ENCODE peak calls at places on chromosomes 2 and 18, in ten cellular contexts. One of them, this sample, is unnamed.

GRCh38 chr2:96962567-96963203 is 23.7 kb downstream of the FAM178B start:
- DNase-seq in uterus: no peak
- DNase-seq in psoas muscle: peak
- DNase-seq in pancreas: no peak
- DNase-seq in coronary artery: no peak
- DNase-seq in spleen: peak
- DNase-seq in SJSA1: no peak
- DNase-seq in transverse colon: peak
- DNase-seq in CD8-positive, alpha-beta T cell: peak
- DNase-seq in naive thymus-derived CD4-positive, alpha-beta T cell: peak
- DNase-seq in this sample: no peak

GRCh38 chr2:68564426-68564825 is 79.0 kb upstream of the PROKR1 start:
- DNase-seq in uterus: no peak
- DNase-seq in psoas muscle: no peak
- DNase-seq in pancreas: no peak
- DNase-seq in coronary artery: no peak
- DNase-seq in spleen: no peak
- DNase-seq in SJSA1: no peak
- DNase-seq in transverse colon: no peak
- DNase-seq in CD8-positive, alpha-beta T cell: no peak
- DNase-seq in naive thymus-derived CD4-positive, alpha-beta T cell: no peak
- DNase-seq in this sample: no peak

GRCh38 chr2:66421618-66422017 is 13.3 kb upstream of the MEIS1 start:
- DNase-seq in uterus: no peak
- DNase-seq in psoas muscle: no peak
- DNase-seq in pancreas: no peak
- DNase-seq in coronary artery: no peak
- DNase-seq in spleen: no peak
- DNase-seq in SJSA1: no peak
- DNase-seq in transverse colon: no peak
- DNase-seq in CD8-positive, alpha-beta T cell: no peak
- DNase-seq in naive thymus-derived CD4-positive, alpha-beta T cell: no peak
- DNase-seq in this sample: no peak

GRCh38 chr18:22253156-22253555 is 83.8 kb downstream of the GATA6 start:
- DNase-seq in uterus: no peak
- DNase-seq in psoas muscle: no peak
- DNase-seq in pancreas: no peak
- DNase-seq in coronary artery: no peak
- DNase-seq in spleen: no peak
- DNase-seq in SJSA1: no peak
- DNase-seq in transverse colon: no peak
- DNase-seq in CD8-positive, alpha-beta T cell: no peak
- DNase-seq in naive thymus-derived CD4-positive, alpha-beta T cell: no peak
- DNase-seq in this sample: no peak

GRCh38 chr2:226354434-226354833 is 445.2 kb downstream of the IRS1 start:
- DNase-seq in uterus: no peak
- DNase-seq in psoas muscle: no peak
- DNase-seq in pancreas: no peak
- DNase-seq in coronary artery: no peak
- DNase-seq in spleen: no peak
- DNase-seq in SJSA1: peak
- DNase-seq in transverse colon: no peak
- DNase-seq in CD8-positive, alpha-beta T cell: no peak
- DNase-seq in naive thymus-derived CD4-positive, alpha-beta T cell: no peak
- DNase-seq in this sample: no peak

GRCh38 chr2:15159751-15160177 is 401.4 kb downstream of the NBAS start:
- DNase-seq in uterus: no peak
- DNase-seq in psoas muscle: no peak
- DNase-seq in pancreas: no peak
- DNase-seq in coronary artery: no peak
- DNase-seq in spleen: no peak
- DNase-seq in SJSA1: no peak
- DNase-seq in transverse colon: no peak
- DNase-seq in CD8-positive, alpha-beta T cell: no peak
- DNase-seq in naive thymus-derived CD4-positive, alpha-beta T cell: no peak
- DNase-seq in this sample: no peak

GRCh38 chr2:191247381-191248057 is 2.3 kb downstream of the MYO1B start:
- DNase-seq in uterus: peak
- DNase-seq in psoas muscle: no peak
- DNase-seq in pancreas: peak
- DNase-seq in coronary artery: no peak
- DNase-seq in spleen: no peak
- DNase-seq in SJSA1: peak
- DNase-seq in transverse colon: no peak
- DNase-seq in CD8-positive, alpha-beta T cell: no peak
- DNase-seq in naive thymus-derived CD4-positive, alpha-beta T cell: no peak
- DNase-seq in this sample: no peak

GRCh38 chr2:152761171-152761570 is 42.8 kb downstream of the ARL6IP6 start:
- DNase-seq in uterus: no peak
- DNase-seq in psoas muscle: no peak
- DNase-seq in pancreas: no peak
- DNase-seq in coronary artery: no peak
- DNase-seq in spleen: no peak
- DNase-seq in SJSA1: no peak
- DNase-seq in transverse colon: no peak
- DNase-seq in CD8-positive, alpha-beta T cell: no peak
- DNase-seq in naive thymus-derived CD4-positive, alpha-beta T cell: no peak
- DNase-seq in this sample: no peak

GRCh38 chr18:39724652-39725051 is 2159.1 kb upstream of the CELF4 start:
- DNase-seq in uterus: no peak
- DNase-seq in psoas muscle: no peak
- DNase-seq in pancreas: no peak
- DNase-seq in coronary artery: no peak
- DNase-seq in spleen: no peak
- DNase-seq in SJSA1: no peak
- DNase-seq in transverse colon: no peak
- DNase-seq in CD8-positive, alpha-beta T cell: no peak
- DNase-seq in naive thymus-derived CD4-positive, alpha-beta T cell: no peak
- DNase-seq in this sample: no peak

GRCh38 chr18:68220458-68220857 is 494.4 kb downstream of the TMX3 start:
- DNase-seq in uterus: no peak
- DNase-seq in psoas muscle: no peak
- DNase-seq in pancreas: no peak
- DNase-seq in coronary artery: no peak
- DNase-seq in spleen: no peak
- DNase-seq in SJSA1: no peak
- DNase-seq in transverse colon: no peak
- DNase-seq in CD8-positive, alpha-beta T cell: no peak
- DNase-seq in naive thymus-derived CD4-positive, alpha-beta T cell: no peak
- DNase-seq in this sample: no peak

GRCh38 chr2:85584354-85584856 is at the start of gene VAMP5:
- DNase-seq in uterus: peak
- DNase-seq in psoas muscle: peak
- DNase-seq in pancreas: peak
- DNase-seq in coronary artery: no peak
- DNase-seq in spleen: peak
- DNase-seq in SJSA1: no peak
- DNase-seq in transverse colon: peak
- DNase-seq in CD8-positive, alpha-beta T cell: peak
- DNase-seq in naive thymus-derived CD4-positive, alpha-beta T cell: no peak
- DNase-seq in this sample: no peak

GRCh38 chr2:73426161-73426560 is 40.5 kb downstream of the ALMS1 start:
- DNase-seq in uterus: no peak
- DNase-seq in psoas muscle: no peak
- DNase-seq in pancreas: no peak
- DNase-seq in coronary artery: no peak
- DNase-seq in spleen: no peak
- DNase-seq in SJSA1: no peak
- DNase-seq in transverse colon: no peak
- DNase-seq in CD8-positive, alpha-beta T cell: no peak
- DNase-seq in naive thymus-derived CD4-positive, alpha-beta T cell: no peak
- DNase-seq in this sample: no peak

GRCh38 chr2:59888015-59888414 is 665.4 kb downstream of the BCL11A start:
- DNase-seq in uterus: no peak
- DNase-seq in psoas muscle: no peak
- DNase-seq in pancreas: no peak
- DNase-seq in coronary artery: no peak
- DNase-seq in spleen: no peak
- DNase-seq in SJSA1: no peak
- DNase-seq in transverse colon: no peak
- DNase-seq in CD8-positive, alpha-beta T cell: peak
- DNase-seq in naive thymus-derived CD4-positive, alpha-beta T cell: peak
- DNase-seq in this sample: no peak

GRCh38 chr2:230694241-230694640 is 18.4 kb upstream of the CAB39 start:
- DNase-seq in uterus: no peak
- DNase-seq in psoas muscle: no peak
- DNase-seq in pancreas: no peak
- DNase-seq in coronary artery: no peak
- DNase-seq in spleen: no peak
- DNase-seq in SJSA1: no peak
- DNase-seq in transverse colon: peak
- DNase-seq in CD8-positive, alpha-beta T cell: no peak
- DNase-seq in naive thymus-derived CD4-positive, alpha-beta T cell: no peak
- DNase-seq in this sample: no peak

DNA sequence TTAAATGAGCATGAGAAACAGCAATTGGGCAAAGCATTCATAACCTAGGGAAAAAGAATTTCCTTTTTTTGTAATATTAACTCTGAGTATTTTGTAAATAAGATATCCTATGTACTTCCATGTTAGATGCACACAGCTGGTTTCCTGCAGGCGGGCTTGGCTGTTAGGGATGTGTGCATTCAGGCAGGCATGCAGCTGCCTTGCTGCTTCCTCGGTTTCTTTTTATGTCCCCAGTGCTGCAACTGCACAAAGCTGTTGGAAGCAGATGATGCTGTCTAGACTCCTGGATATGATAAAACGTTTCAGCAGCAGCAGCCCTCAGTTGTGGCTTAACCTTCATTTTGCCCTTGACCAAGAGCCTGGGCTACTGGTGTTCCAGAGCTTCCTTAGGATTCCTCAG is 89.5 kb upstream of the EML6 start:
- DNase-seq in uterus: no peak
- DNase-seq in psoas muscle: no peak
- DNase-seq in pancreas: no peak
- DNase-seq in coronary artery: no peak
- DNase-seq in spleen: no peak
- DNase-seq in SJSA1: no peak
- DNase-seq in transverse colon: no peak
- DNase-seq in CD8-positive, alpha-beta T cell: no peak
- DNase-seq in naive thymus-derived CD4-positive, alpha-beta T cell: no peak
- DNase-seq in this sample: no peak
- H3K27ac ChIP-seq in uterus: peak
- H3K27ac ChIP-seq in psoas muscle: peak
- H3K27ac ChIP-seq in pancreas: peak
- H3K27ac ChIP-seq in coronary artery: peak
- H3K27ac ChIP-seq in spleen: peak
- H3K27ac ChIP-seq in SJSA1: peak
- H3K27ac ChIP-seq in transverse colon: peak
- H3K27ac ChIP-seq in CD8-positive, alpha-beta T cell: no peak
- H3K27ac ChIP-seq in naive thymus-derived CD4-positive, alpha-beta T cell: peak
- H3K27ac ChIP-seq in this sample: peak

DNA sequence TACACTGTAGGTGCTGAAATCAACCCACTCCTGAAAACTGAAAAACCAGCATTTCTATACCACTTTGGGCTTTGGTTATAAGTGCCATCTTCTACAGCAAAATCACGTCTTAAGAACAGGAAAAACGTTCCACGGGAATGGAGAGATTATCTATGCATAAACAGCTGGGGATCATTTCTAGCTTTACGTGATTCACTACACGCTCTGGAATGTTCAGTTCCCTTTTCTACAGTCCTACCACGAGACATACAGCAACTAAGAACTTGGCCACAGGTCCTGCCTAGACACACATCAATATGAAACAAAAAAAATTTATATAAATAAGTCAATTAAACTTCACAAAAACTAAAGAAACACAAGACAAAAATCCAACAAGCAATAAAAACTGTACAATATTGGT is 3.6 kb downstream of the CXCR4 start:
- DNase-seq in uterus: no peak
- DNase-seq in psoas muscle: no peak
- DNase-seq in pancreas: no peak
- DNase-seq in coronary artery: no peak
- DNase-seq in spleen: no peak
- DNase-seq in SJSA1: no peak
- DNase-seq in transverse colon: no peak
- DNase-seq in CD8-positive, alpha-beta T cell: no peak
- DNase-seq in naive thymus-derived CD4-positive, alpha-beta T cell: peak
- DNase-seq in this sample: no peak
- H3K27ac ChIP-seq in uterus: no peak
- H3K27ac ChIP-seq in psoas muscle: no peak
- H3K27ac ChIP-seq in pancreas: no peak
- H3K27ac ChIP-seq in coronary artery: no peak
- H3K27ac ChIP-seq in spleen: peak
- H3K27ac ChIP-seq in SJSA1: no peak
- H3K27ac ChIP-seq in transverse colon: no peak
- H3K27ac ChIP-seq in CD8-positive, alpha-beta T cell: peak
- H3K27ac ChIP-seq in naive thymus-derived CD4-positive, alpha-beta T cell: peak
- H3K27ac ChIP-seq in this sample: no peak

GRCh38 chr18:3329871-3330270 is 67.9 kb downstream of the MYL12B start:
- DNase-seq in uterus: no peak
- DNase-seq in psoas muscle: no peak
- DNase-seq in pancreas: no peak
- DNase-seq in coronary artery: no peak
- DNase-seq in spleen: no peak
- DNase-seq in SJSA1: no peak
- DNase-seq in transverse colon: no peak
- DNase-seq in CD8-positive, alpha-beta T cell: no peak
- DNase-seq in naive thymus-derived CD4-positive, alpha-beta T cell: no peak
- DNase-seq in this sample: no peak
- H3K27ac ChIP-seq in uterus: no peak
- H3K27ac ChIP-seq in psoas muscle: no peak
- H3K27ac ChIP-seq in pancreas: no peak
- H3K27ac ChIP-seq in coronary artery: no peak
- H3K27ac ChIP-seq in spleen: no peak
- H3K27ac ChIP-seq in SJSA1: no peak
- H3K27ac ChIP-seq in transverse colon: no peak
- H3K27ac ChIP-seq in CD8-positive, alpha-beta T cell: no peak
- H3K27ac ChIP-seq in naive thymus-derived CD4-positive, alpha-beta T cell: no peak
- H3K27ac ChIP-seq in this sample: no peak

GRCh38 chr2:227430644-227431043 is 41.3 kb upstream of the AGFG1 start:
- DNase-seq in uterus: no peak
- DNase-seq in psoas muscle: no peak
- DNase-seq in pancreas: no peak
- DNase-seq in coronary artery: no peak
- DNase-seq in spleen: no peak
- DNase-seq in SJSA1: no peak
- DNase-seq in transverse colon: no peak
- DNase-seq in CD8-positive, alpha-beta T cell: no peak
- DNase-seq in naive thymus-derived CD4-positive, alpha-beta T cell: no peak
- DNase-seq in this sample: no peak
- H3K27ac ChIP-seq in uterus: no peak
- H3K27ac ChIP-seq in psoas muscle: no peak
- H3K27ac ChIP-seq in pancreas: no peak
- H3K27ac ChIP-seq in coronary artery: no peak
- H3K27ac ChIP-seq in spleen: no peak
- H3K27ac ChIP-seq in SJSA1: no peak
- H3K27ac ChIP-seq in transverse colon: no peak
- H3K27ac ChIP-seq in CD8-positive, alpha-beta T cell: no peak
- H3K27ac ChIP-seq in naive thymus-derived CD4-positive, alpha-beta T cell: no peak
- H3K27ac ChIP-seq in this sample: no peak